ENCODE peak calls at places on chromosome X, in nine cellular contexts. One of them, this sample, is unnamed.
A peak's percentile ranks its signal among the peaks of the same experiment; 100 is the strongest.

GRCh38 chrX:22323541-22323940 is 50.8 kb downstream of the CBLL2 start:
- DNase-seq in progenitor cell of endocrine pancreas: no peak
- DNase-seq in A549: no peak
- DNase-seq in mammary epithelial cell: peak; percentile 57
- DNase-seq in heart right ventricle: no peak
- DNase-seq in HCT116: no peak
- DNase-seq in cardiac muscle cell: no peak
- DNase-seq in AG04450: peak; percentile 29
- DNase-seq in RWPE1: peak; percentile 37
- DNase-seq in this sample: no peak

GRCh38 chrX:3811331-3812311 is 98.2 kb upstream of the PRKX start:
- DNase-seq in A549: peak; percentile 48
- DNase-seq in mammary epithelial cell: peak; percentile 25
- DNase-seq in heart right ventricle: peak; percentile 12
- DNase-seq in HCT116: peak; percentile 6
- DNase-seq in RWPE1: no peak
- DNase-seq in cardiac muscle cell: peak; percentile 44
- DNase-seq in AG04450: no peak
- DNase-seq in progenitor cell of endocrine pancreas: no peak
- DNase-seq in this sample: peak; percentile 16

GRCh38 chrX:44338361-44338760 is 5.1 kb downstream of the EFHC2 start:
- DNase-seq in mammary epithelial cell: no peak
- DNase-seq in cardiac muscle cell: no peak
- DNase-seq in A549: no peak
- DNase-seq in progenitor cell of endocrine pancreas: no peak
- DNase-seq in AG04450: no peak
- DNase-seq in HCT116: no peak
- DNase-seq in RWPE1: no peak
- DNase-seq in heart right ventricle: no peak
- DNase-seq in this sample: no peak

GRCh38 chrX:38212246-38212645 is 8.4 kb downstream of the SRPX start:
- DNase-seq in mammary epithelial cell: no peak
- DNase-seq in A549: no peak
- DNase-seq in heart right ventricle: no peak
- DNase-seq in cardiac muscle cell: no peak
- DNase-seq in HCT116: no peak
- DNase-seq in AG04450: no peak
- DNase-seq in progenitor cell of endocrine pancreas: no peak
- DNase-seq in RWPE1: no peak
- DNase-seq in this sample: no peak

GRCh38 chrX:53262918-53263394 is 18.4 kb downstream of the IQSEC2 start:
- DNase-seq in AG04450: no peak
- DNase-seq in RWPE1: no peak
- DNase-seq in A549: peak; percentile 78
- DNase-seq in cardiac muscle cell: no peak
- DNase-seq in progenitor cell of endocrine pancreas: no peak
- DNase-seq in mammary epithelial cell: peak; percentile 60
- DNase-seq in heart right ventricle: no peak
- DNase-seq in HCT116: peak; percentile 34
- DNase-seq in this sample: no peak

GRCh38 chrX:120000490-120001246 is 57.1 kb upstream of the NKAP start:
- DNase-seq in HCT116: no peak
- DNase-seq in cardiac muscle cell: peak; percentile 40
- DNase-seq in progenitor cell of endocrine pancreas: no peak
- DNase-seq in RWPE1: peak; percentile 43
- DNase-seq in AG04450: no peak
- DNase-seq in heart right ventricle: no peak
- DNase-seq in mammary epithelial cell: no peak
- DNase-seq in A549: no peak
- DNase-seq in this sample: no peak

GRCh38 chrX:107674480-107675364 is 46.4 kb downstream of the PRPS1 start:
- DNase-seq in heart right ventricle: peak; percentile 73
- DNase-seq in RWPE1: peak; percentile 39
- DNase-seq in cardiac muscle cell: no peak
- DNase-seq in mammary epithelial cell: peak; percentile 63
- DNase-seq in HCT116: no peak
- DNase-seq in A549: no peak
- DNase-seq in progenitor cell of endocrine pancreas: no peak
- DNase-seq in AG04450: no peak
- DNase-seq in this sample: peak; percentile 25

GRCh38 chrX:42149281-42149680 is 225.9 kb upstream of the CASK start:
- DNase-seq in AG04450: no peak
- DNase-seq in HCT116: no peak
- DNase-seq in progenitor cell of endocrine pancreas: no peak
- DNase-seq in cardiac muscle cell: no peak
- DNase-seq in heart right ventricle: no peak
- DNase-seq in RWPE1: no peak
- DNase-seq in mammary epithelial cell: no peak
- DNase-seq in A549: no peak
- DNase-seq in this sample: no peak

GRCh38 chrX:3029084-3029483 is 12.2 kb upstream of the ARSF start:
- DNase-seq in HCT116: no peak
- DNase-seq in heart right ventricle: no peak
- DNase-seq in A549: no peak
- DNase-seq in cardiac muscle cell: no peak
- DNase-seq in AG04450: no peak
- DNase-seq in progenitor cell of endocrine pancreas: no peak
- DNase-seq in mammary epithelial cell: no peak
- DNase-seq in RWPE1: no peak
- DNase-seq in this sample: no peak

GRCh38 chrX:120790118-120790517 is 85.5 kb downstream of the CT47B1 start:
- DNase-seq in progenitor cell of endocrine pancreas: no peak
- DNase-seq in cardiac muscle cell: peak; percentile 67
- DNase-seq in heart right ventricle: peak; percentile 40
- DNase-seq in HCT116: peak; percentile 38
- DNase-seq in A549: peak; percentile 65
- DNase-seq in AG04450: peak; percentile 29
- DNase-seq in RWPE1: peak; percentile 33
- DNase-seq in mammary epithelial cell: peak; percentile 55
- DNase-seq in this sample: no peak

GRCh38 chrX:45322820-45323219 is 122.1 kb upstream of the DIPK2B start:
- DNase-seq in progenitor cell of endocrine pancreas: no peak
- DNase-seq in heart right ventricle: no peak
- DNase-seq in AG04450: no peak
- DNase-seq in HCT116: no peak
- DNase-seq in cardiac muscle cell: no peak
- DNase-seq in RWPE1: no peak
- DNase-seq in mammary epithelial cell: peak; percentile 46
- DNase-seq in A549: peak; percentile 35
- DNase-seq in this sample: no peak

GRCh38 chrX:65925592-65925991 is 114.3 kb downstream of the VSIG4 start:
- DNase-seq in RWPE1: no peak
- DNase-seq in cardiac muscle cell: no peak
- DNase-seq in heart right ventricle: no peak
- DNase-seq in progenitor cell of endocrine pancreas: no peak
- DNase-seq in mammary epithelial cell: no peak
- DNase-seq in HCT116: no peak
- DNase-seq in AG04450: no peak
- DNase-seq in A549: no peak
- DNase-seq in this sample: no peak

GRCh38 chrX:25034889-25035288 is 19.1 kb upstream of the ARX start:
- DNase-seq in HCT116: no peak
- DNase-seq in heart right ventricle: no peak
- DNase-seq in mammary epithelial cell: no peak
- DNase-seq in progenitor cell of endocrine pancreas: no peak
- DNase-seq in cardiac muscle cell: no peak
- DNase-seq in RWPE1: no peak
- DNase-seq in A549: no peak
- DNase-seq in AG04450: no peak
- DNase-seq in this sample: no peak
- TF ChIP-seq CTCF in HCT116: peak; percentile 28
- TF ChIP-seq CTCF in heart right ventricle: no peak
- TF ChIP-seq CTCF in mammary epithelial cell: no peak
- TF ChIP-seq CTCF in progenitor cell of endocrine pancreas: peak; percentile 47
- TF ChIP-seq CTCF in cardiac muscle cell: peak; percentile 52
- TF ChIP-seq CTCF in RWPE1: no peak
- TF ChIP-seq CTCF in A549: no peak
- TF ChIP-seq CTCF in AG04450: peak; percentile 24
- TF ChIP-seq CTCF in this sample: no peak

DNA sequence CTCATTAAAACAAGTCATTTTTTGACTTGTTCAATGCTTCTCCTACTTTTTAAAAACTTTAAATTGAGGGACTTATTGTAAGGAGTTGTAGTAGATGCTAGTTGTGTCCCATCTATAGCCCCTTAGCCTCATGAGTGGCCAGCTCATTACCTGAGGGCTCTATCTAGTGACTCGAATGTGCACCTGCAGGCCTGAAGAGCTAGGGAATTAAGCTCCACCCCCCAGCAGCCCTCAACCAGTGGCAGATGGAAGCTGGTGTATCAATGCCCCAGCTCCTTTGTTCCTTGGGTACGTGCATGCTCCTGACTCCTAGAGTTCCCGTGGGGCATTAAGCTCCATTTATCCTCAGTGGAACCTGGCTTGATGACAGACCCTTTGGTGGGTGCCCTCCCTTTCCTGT is 146.7 kb upstream of the FAM9B start:
- DNase-seq in heart right ventricle: no peak
- DNase-seq in progenitor cell of endocrine pancreas: no peak
- DNase-seq in HCT116: no peak
- DNase-seq in AG04450: no peak
- DNase-seq in cardiac muscle cell: no peak
- DNase-seq in A549: no peak
- DNase-seq in mammary epithelial cell: no peak
- DNase-seq in RWPE1: no peak
- DNase-seq in this sample: no peak
- TF ChIP-seq CTCF in heart right ventricle: no peak
- TF ChIP-seq CTCF in progenitor cell of endocrine pancreas: no peak
- TF ChIP-seq CTCF in HCT116: no peak
- TF ChIP-seq CTCF in AG04450: no peak
- TF ChIP-seq CTCF in cardiac muscle cell: no peak
- TF ChIP-seq CTCF in A549: no peak
- TF ChIP-seq CTCF in mammary epithelial cell: no peak
- TF ChIP-seq CTCF in RWPE1: no peak
- TF ChIP-seq CTCF in this sample: no peak

DNA sequence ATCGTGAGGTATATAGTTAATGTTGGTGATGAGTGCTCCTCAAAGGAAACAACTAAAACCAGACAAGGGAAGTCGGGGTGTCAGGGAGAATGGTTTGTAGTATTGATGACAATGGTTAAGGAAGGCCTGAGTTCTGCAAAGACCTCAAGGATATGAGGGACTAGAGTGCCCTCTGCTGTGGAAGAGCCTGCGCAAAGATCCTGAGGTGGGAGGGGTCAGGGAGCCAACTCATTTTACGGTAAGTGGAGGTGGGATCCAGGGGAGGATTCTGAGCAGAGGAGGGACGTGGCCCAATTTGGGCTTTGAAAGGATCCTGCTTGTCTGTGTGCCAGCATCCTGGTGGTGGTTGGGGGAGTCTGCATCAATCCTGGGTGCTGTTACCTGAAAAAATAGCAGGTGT is 11.3 kb downstream of the UBA1 start:
- DNase-seq in HCT116: no peak
- DNase-seq in cardiac muscle cell: no peak
- DNase-seq in RWPE1: no peak
- DNase-seq in mammary epithelial cell: no peak
- DNase-seq in heart right ventricle: no peak
- DNase-seq in A549: no peak
- DNase-seq in AG04450: no peak
- DNase-seq in progenitor cell of endocrine pancreas: no peak
- DNase-seq in this sample: no peak
- TF ChIP-seq CTCF in HCT116: no peak
- TF ChIP-seq CTCF in cardiac muscle cell: no peak
- TF ChIP-seq CTCF in RWPE1: no peak
- TF ChIP-seq CTCF in mammary epithelial cell: no peak
- TF ChIP-seq CTCF in heart right ventricle: no peak
- TF ChIP-seq CTCF in A549: no peak
- TF ChIP-seq CTCF in AG04450: no peak
- TF ChIP-seq CTCF in progenitor cell of endocrine pancreas: no peak
- TF ChIP-seq CTCF in this sample: no peak

GRCh38 chrX:17374619-17375360 is at the start of gene NHS:
- DNase-seq in RWPE1: peak; percentile 69
- DNase-seq in cardiac muscle cell: peak; percentile 88
- DNase-seq in A549: peak; percentile 87
- DNase-seq in progenitor cell of endocrine pancreas: peak; percentile 86
- DNase-seq in mammary epithelial cell: peak; percentile 80
- DNase-seq in HCT116: peak; percentile 61
- DNase-seq in AG04450: peak; percentile 16
- DNase-seq in heart right ventricle: peak; percentile 56
- DNase-seq in this sample: no peak
- TF ChIP-seq CTCF in RWPE1: peak; percentile 68
- TF ChIP-seq CTCF in cardiac muscle cell: peak; percentile 40
- TF ChIP-seq CTCF in A549: peak; percentile 56
- TF ChIP-seq CTCF in progenitor cell of endocrine pancreas: peak; percentile 81
- TF ChIP-seq CTCF in mammary epithelial cell: no peak
- TF ChIP-seq CTCF in HCT116: no peak
- TF ChIP-seq CTCF in AG04450: peak; percentile 48
- TF ChIP-seq CTCF in heart right ventricle: peak; percentile 58
- TF ChIP-seq CTCF in this sample: no peak